ENCODE peak calls at places on chromosomes 11 and 22, in ten cellular contexts. U is coronary artery; T is MM.1S; O is WERI-Rb-1; M is frontal cortex; K is progenitor cell of endocrine pancreas; Y is germinal center; F is lower leg skin; I is stimulated activated CD8-positive, alpha-beta memory T cell treated with anti-CD3 and anti-CD28 coated beads, Interleukin-2, amount 100 ng/mL, for 1 hour; H is lung microvascular endothelial cell. D is an unnamed sample.

GRCh38 chr11:34988294-34989255 is 72.2 kb downstream of the PDHX start:
- DNase-seq in U (no peak), T (peak), O (no peak), M (no peak), K (no peak), Y (no peak), F (no peak), I (no peak), H (no peak), D (no peak)

GRCh38 chr11:63850946-63851345 is 12.0 kb downstream of the MARK2 start:
- DNase-seq in U (no peak), T (no peak), O (no peak), M (no peak), K (no peak), Y (no peak), F (no peak), I (no peak), H (no peak), D (no peak)

GRCh38 chr22:31872209-31872608 is 72.1 kb upstream of the YWHAH start:
- DNase-seq in U (no peak), T (no peak), O (peak), M (no peak), K (no peak), Y (no peak), F (no peak), I (no peak), H (peak), D (no peak)

GRCh38 chr11:58395581-58395980 is 11.1 kb downstream of the OR5B3 start:
- DNase-seq in U (no peak), T (no peak), O (no peak), M (no peak), K (no peak), Y (no peak), F (no peak), I (no peak), H (no peak), D (no peak)

GRCh38 chr11:8403310-8403709 is 139.6 kb upstream of the LMO1 start:
- DNase-seq in U (no peak), T (no peak), O (no peak), M (no peak), K (no peak), Y (no peak), F (no peak), I (no peak), H (peak), D (no peak)

GRCh38 chr11:88552377-88553029 is 215.0 kb upstream of the CTSC start:
- DNase-seq in U (no peak), T (peak), O (peak), M (no peak), K (peak), Y (peak), F (no peak), I (peak), H (peak), D (no peak)

GRCh38 chr22:46461566-46462180 is 75.7 kb downstream of the CELSR1 start:
- DNase-seq in U (no peak), T (no peak), O (no peak), M (no peak), K (no peak), Y (no peak), F (no peak), I (no peak), H (no peak), D (no peak)

GRCh38 chr11:61126266-61126665 is 24.0 kb downstream of the CD5 start:
- DNase-seq in U (no peak), T (no peak), O (no peak), M (peak), K (no peak), Y (no peak), F (no peak), I (no peak), H (peak), D (no peak)

D was measured in NCI-H510A treated with DMSO at 0.1 percent for 48 hours.